ENCODE peak calls at places on chromosomes 1 and 21, in six cellular contexts. X is tibial nerve, W is fibroblast of pulmonary artery, L is left ventricle myocardium inferior, D is IMR-90, G is GM12864. A is an unnamed sample.

GRCh38 chr1:238409947-238410346 is 519.2 kb upstream of the ZP4 start:
- DNase-seq in X (no peak), W (peak; percentile 39), L (no peak), D (peak; percentile 44), G (no peak), A (no peak)

GRCh38 chr1:205248793-205249601 is 21.3 kb downstream of the TMCC2 start:
- DNase-seq in X (peak; percentile 44), W (peak; percentile 61), L (peak; percentile 45), D (peak; percentile 75), G (no peak), A (no peak)

GRCh38 chr1:231534703-231535159 is 6.3 kb downstream of the TSNAX start:
- DNase-seq in X (no peak), W (no peak), L (no peak), D (no peak), G (no peak), A (no peak)

GRCh38 chr1:99181892-99182291 is 82.4 kb upstream of the PLPPR4 start:
- DNase-seq in X (no peak), W (peak; percentile 20), L (no peak), D (no peak), G (no peak), A (no peak)

GRCh38 chr1:983736-984475 is 2.0 kb upstream of the PERM1 start:
- DNase-seq in X (no peak), W (no peak), L (peak; percentile 55), D (no peak), G (no peak), A (peak; percentile 81)

GRCh38 chr1:180994262-180994661 is 28.4 kb downstream of the STX6 start:
- DNase-seq in X (no peak), W (no peak), L (no peak), D (peak; percentile 22), G (no peak), A (no peak)

GRCh38 chr1:175824079-175824478 is 80.7 kb upstream of the TNR start:
- DNase-seq in X (no peak), W (no peak), L (no peak), D (no peak), G (peak; percentile 12), A (no peak)

GRCh38 chr1:236009857-236010256 is 55.0 kb downstream of the NID1 start:
- DNase-seq in X (no peak), W (peak; percentile 87), L (no peak), D (peak; percentile 83), G (no peak), A (no peak)

GRCh38 chr1:10400013-10400412 is 1.1 kb downstream of the PGD start:
- DNase-seq in X (peak; percentile 7), W (no peak), L (no peak), D (no peak), G (no peak), A (no peak)

GRCh38 chr1:40394456-40395172 is 21.1 kb downstream of the SMAP2 start:
- DNase-seq in X (no peak), W (peak; percentile 35), L (no peak), D (peak; percentile 78), G (no peak), A (no peak)

GRCh38 chr1:147723691-147724323 is 36.6 kb downstream of the GJA5 start:
- DNase-seq in X (no peak), W (peak; percentile 81), L (peak; percentile 34), D (no peak), G (no peak), A (no peak)

GRCh38 chr1:40036574-40036973 is 4.0 kb upstream of the CAP1 start:
- DNase-seq in X (peak; percentile 34), W (peak; percentile 78), L (peak; percentile 76), D (peak; percentile 87), G (no peak), A (peak; percentile 87)

GRCh38 chr21:15788847-15789548 is 59.2 kb downstream of the USP25 start:
- DNase-seq in X (no peak), W (peak; percentile 77), L (no peak), D (peak; percentile 33), G (no peak), A (no peak)

GRCh38 chr1:156705321-156705917 is at the start of gene CRABP2:
- DNase-seq in X (no peak), W (no peak), L (no peak), D (no peak), G (no peak), A (peak; percentile 30)

GRCh38 chr1:201153474-201154388 is 543 bp downstream of the TMEM9 start:
- DNase-seq in X (no peak), W (no peak), L (no peak), D (peak; percentile 18), G (no peak), A (no peak)

GRCh38 chr1:208238710-208239517 is 5.3 kb downstream of the PLXNA2 start:
- DNase-seq in X (no peak), W (peak; percentile 77), L (no peak), D (peak; percentile 57), G (no peak), A (no peak)

GRCh38 chr1:3068400-3069361 is at the start of gene PRDM16:
- DNase-seq in X (peak; percentile 34), W (peak; percentile 23), L (peak; percentile 51), D (peak; percentile 3), G (no peak), A (peak; percentile 55)

GRCh38 chr1:40612345-40612831 is 53.1 kb downstream of the RIMS3 start:
- DNase-seq in X (peak; percentile 81), W (peak; percentile 79), L (no peak), D (peak; percentile 52), G (peak; percentile 38), A (peak; percentile 27)

GRCh38 chr1:168161459-168161858 is 17.3 kb upstream of the TIPRL start:
- DNase-seq in X (no peak), W (peak; percentile 31), L (no peak), D (no peak), G (no peak), A (no peak)

GRCh38 chr1:53548031-53548491 is 88.9 kb downstream of the DMRTB1 start:
- DNase-seq in X (no peak), W (no peak), L (no peak), D (no peak), G (no peak), A (no peak)

GRCh38 chr1:53544731-53545515 is 85.7 kb downstream of the DMRTB1 start:
- DNase-seq in X (no peak), W (no peak), L (peak; percentile 7), D (no peak), G (no peak), A (no peak)

GRCh38 chr1:53547321-53547720 is 88.1 kb downstream of the DMRTB1 start:
- DNase-seq in X (no peak), W (no peak), L (no peak), D (no peak), G (no peak), A (no peak)

GRCh38 chr1:53545663-53546408 is 86.6 kb downstream of the DMRTB1 start:
- DNase-seq in X (no peak), W (no peak), L (peak; percentile 13), D (peak; percentile 21), G (no peak), A (peak; percentile 46)

DNA sequence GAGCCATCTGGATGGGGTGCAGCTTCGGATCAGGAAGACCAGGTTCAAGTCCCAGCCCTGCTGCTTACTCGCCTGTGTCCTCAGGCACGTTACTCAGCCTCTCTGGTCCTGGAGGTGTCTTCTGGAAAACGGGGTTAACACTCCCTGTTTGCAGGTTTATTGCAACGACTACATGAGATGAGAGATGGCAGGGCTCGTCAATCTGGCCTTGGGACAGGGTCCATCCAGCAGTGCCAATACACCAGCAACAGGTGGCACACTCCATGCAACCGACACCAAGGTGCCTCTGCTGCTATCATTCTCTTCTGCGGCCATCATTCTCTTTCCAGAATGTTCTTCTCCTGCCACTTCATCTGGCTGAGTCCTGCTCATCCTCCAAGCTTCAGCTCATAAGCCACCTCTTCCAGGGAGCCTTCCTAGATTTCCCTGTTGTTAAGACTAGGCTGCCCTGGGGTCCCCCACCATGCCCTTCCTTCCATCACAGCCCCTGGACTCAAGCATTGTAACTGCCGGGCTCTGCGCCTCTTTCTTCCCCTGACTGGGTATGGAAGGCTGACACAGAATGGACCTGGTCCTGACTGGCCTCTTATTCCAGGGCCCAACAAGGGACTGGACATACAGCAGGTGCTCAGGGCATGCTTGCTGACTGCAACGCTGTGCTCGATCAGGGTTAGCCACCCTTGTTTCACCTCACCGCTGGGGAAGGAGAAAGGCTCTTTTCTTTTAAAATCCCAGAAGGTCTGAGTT is 87.4 kb downstream of the DMRTB1 start:
- DNase-seq in X (no peak), W (no peak), L (peak; percentile 2), D (no peak), G (no peak), A (peak; percentile 4)
- H3K4me3 ChIP-seq in X (no peak overlapping the region), W (no peak overlapping the region), L (no peak overlapping the region), D (no peak overlapping the region), G (no peak overlapping the region), A (no peak overlapping the region)

DNA sequence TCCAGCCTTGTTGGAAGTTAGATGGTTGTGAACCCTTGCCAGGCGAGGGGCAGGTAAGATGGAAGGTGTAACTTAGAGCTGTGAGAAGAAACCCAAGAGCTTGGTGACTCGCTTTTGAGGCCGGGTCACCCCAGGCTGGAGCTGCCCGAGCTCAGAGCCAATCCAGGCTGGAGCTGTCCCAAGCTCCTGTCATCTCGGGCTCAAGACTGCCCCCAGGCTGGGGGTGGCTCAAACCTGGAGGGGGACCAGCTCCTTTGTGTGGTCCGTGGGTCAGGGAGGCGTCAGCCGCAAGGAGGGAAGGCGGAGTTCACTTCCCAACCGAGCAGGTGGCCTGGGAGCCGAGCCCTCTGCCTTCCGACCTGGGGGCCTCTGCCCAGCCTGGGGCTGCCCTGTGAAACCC is 2.0 kb downstream of the HUNK start:
- DNase-seq in X (no peak), W (no peak), L (no peak), D (no peak), G (no peak), A (no peak)
- H3K4me3 ChIP-seq in X (no peak overlapping the region), W (no peak overlapping the region), L (peak overlapping the region; percentile 72), D (peak overlapping the region; percentile 14), G (no peak overlapping the region), A (no peak overlapping the region)

DNA sequence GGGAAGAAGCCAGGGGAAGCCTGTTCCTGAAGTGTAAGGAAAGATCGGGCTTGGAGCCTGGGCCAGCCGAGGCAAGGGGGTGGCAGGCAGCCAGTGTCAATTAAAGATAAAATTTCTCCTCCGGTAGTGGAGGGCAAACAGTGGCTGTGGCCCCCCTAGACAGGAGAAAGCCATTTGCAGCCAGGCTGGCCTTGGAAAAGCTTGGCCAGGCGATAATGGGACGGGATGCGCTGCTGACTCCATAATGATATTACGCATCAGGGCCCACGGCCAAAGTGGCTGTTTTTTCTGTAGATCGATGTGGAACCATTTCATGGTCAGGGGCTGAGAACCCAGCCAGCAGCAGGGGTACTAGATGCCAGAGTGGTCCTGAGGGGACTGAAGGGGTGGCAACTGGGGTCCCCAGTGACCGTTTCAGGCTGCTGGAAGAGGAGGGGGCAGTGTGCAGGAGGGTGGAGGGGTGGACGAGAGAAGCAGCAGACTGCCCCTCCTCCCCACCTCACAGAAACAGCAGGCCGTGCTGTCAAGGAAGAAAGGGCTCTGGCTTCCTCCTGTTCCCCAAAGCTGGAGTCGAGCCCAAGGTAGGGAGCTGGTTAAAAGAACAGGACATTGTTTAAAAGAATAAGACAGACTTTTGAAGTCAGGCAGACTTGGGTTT is 25.2 kb downstream of the KCNC4 start:
- DNase-seq in X (no peak), W (no peak), L (no peak), D (no peak), G (no peak), A (no peak)
- H3K4me3 ChIP-seq in X (no peak overlapping the region), W (no peak overlapping the region), L (no peak overlapping the region), D (no peak overlapping the region), G (no peak overlapping the region), A (no peak overlapping the region)

DNA sequence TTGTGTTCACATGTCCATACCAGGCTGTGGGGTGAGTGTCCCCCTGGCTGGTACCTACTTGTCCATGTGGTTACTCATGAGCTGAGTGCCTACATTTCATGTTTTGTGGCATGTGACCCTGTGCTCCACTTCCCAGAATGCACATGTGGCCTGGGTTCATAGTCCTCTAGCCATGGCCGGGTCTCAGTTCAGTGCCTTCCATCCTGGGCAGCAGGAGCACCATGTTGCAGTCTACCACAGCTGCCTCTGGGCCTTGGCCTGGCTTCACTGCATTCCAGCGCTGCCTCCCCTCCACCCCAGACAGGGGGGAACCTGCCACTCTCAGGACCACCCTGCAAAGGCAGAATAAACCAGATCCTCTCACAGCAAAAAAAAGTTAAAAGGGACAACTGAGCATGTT is 5.5 kb downstream of the CEPT1 start:
- DNase-seq in X (no peak), W (no peak), L (no peak), D (no peak), G (no peak), A (no peak)
- H3K4me3 ChIP-seq in X (no peak overlapping the region), W (no peak overlapping the region), L (no peak overlapping the region), D (no peak overlapping the region), G (no peak overlapping the region), A (no peak overlapping the region)